ENCODE peak calls at places on chromosome 4, in nine cellular contexts. Z is adrenal gland, E is lung, O is heart left ventricle, B is GM12878, G is tibial nerve, F is astrocyte, Q is tibial artery, C is thoracic aorta. S is an unnamed sample.
A peak's percentile ranks its signal among the peaks of the same experiment; 100 is the strongest.

GRCh38 chr4:11415409-11416070 is 13.2 kb downstream of the HS3ST1 start:
- DNase-seq in Z (no peak), E (no peak), O (no peak), B (no peak), G (no peak), F (no peak), Q (no peak), C (no peak), S (no peak)

GRCh38 chr4:94525993-94526740 is 74.4 kb downstream of the PDLIM5 start:
- DNase-seq in Z (no peak), E (no peak), O (no peak), B (no peak), G (no peak), F (peak; percentile 72), Q (no peak), C (no peak), S (no peak)

GRCh38 chr4:125283702-125284279 is 31.0 kb upstream of the FAT4 start:
- DNase-seq in Z (no peak), E (no peak), O (no peak), B (no peak), G (no peak), F (peak; percentile 10), Q (no peak), C (no peak), S (peak; percentile 18)

GRCh38 chr4:70700712-70701111 is 12.4 kb downstream of the UTP3 start:
- DNase-seq in Z (no peak), E (no peak), O (no peak), B (no peak), G (no peak), F (no peak), Q (no peak), C (no peak), S (no peak)

GRCh38 chr4:40055873-40056721 is 553 bp upstream of the N4BP2 start:
- DNase-seq in Z (peak; percentile 82), E (peak; percentile 71), O (peak; percentile 59), B (no peak), G (peak; percentile 51), F (peak; percentile 88), Q (peak; percentile 60), C (peak; percentile 2), S (peak; percentile 75)

GRCh38 chr4:176981074-176981473 is 188.4 kb upstream of the VEGFC start:
- DNase-seq in Z (no peak), E (no peak), O (no peak), B (no peak), G (no peak), F (no peak), Q (no peak), C (no peak), S (no peak)

GRCh38 chr4:104263100-104263499 is 231.6 kb downstream of the CXXC4 start:
- DNase-seq in Z (no peak), E (no peak), O (no peak), B (no peak), G (no peak), F (no peak), Q (no peak), C (no peak), S (no peak)

GRCh38 chr4:41132055-41132683 is 82.2 kb downstream of the APBB2 start:
- DNase-seq in Z (no peak), E (no peak), O (no peak), B (no peak), G (no peak), F (no peak), Q (no peak), C (no peak), S (no peak)

GRCh38 chr4:74968456-74969164 is 35.7 kb downstream of the PARM1 start:
- DNase-seq in Z (no peak), E (no peak), O (no peak), B (no peak), G (no peak), F (no peak), Q (no peak), C (no peak), S (no peak)

GRCh38 chr4:10461091-10461849 is 4.0 kb upstream of the ZNF518B start:
- DNase-seq in Z (peak; percentile 56), E (peak; percentile 38), O (peak; percentile 35), B (peak; percentile 31), G (peak; percentile 10), F (peak; percentile 18), Q (peak; percentile 31), C (no peak), S (peak; percentile 42)

GRCh38 chr4:27357283-27357682 is 496.6 kb downstream of the STIM2 start:
- DNase-seq in Z (no peak), E (no peak), O (no peak), B (no peak), G (no peak), F (no peak), Q (no peak), C (no peak), S (no peak)

GRCh38 chr4:88283661-88284377 is 542 bp downstream of the PPM1K start:
- DNase-seq in Z (peak; percentile 76), E (peak; percentile 57), O (peak; percentile 70), B (no peak), G (peak; percentile 42), F (peak; percentile 41), Q (peak; percentile 50), C (no peak), S (peak; percentile 70)

GRCh38 chr4:37763831-37764230 is 62.7 kb upstream of the PGM2 start:
- DNase-seq in Z (no peak), E (no peak), O (no peak), B (no peak), G (no peak), F (no peak), Q (no peak), C (no peak), S (no peak)

GRCh38 chr4:123750044-123750443 is 353.4 kb downstream of the SPRY1 start:
- DNase-seq in Z (no peak), E (no peak), O (no peak), B (no peak), G (no peak), F (no peak), Q (no peak), C (no peak), S (no peak)

GRCh38 chr4:121669163-121669550 is 27.6 kb downstream of the ANXA5 start:
- DNase-seq in Z (no peak), E (no peak), O (no peak), B (no peak), G (no peak), F (peak; percentile 71), Q (no peak), C (no peak), S (no peak)

DNA sequence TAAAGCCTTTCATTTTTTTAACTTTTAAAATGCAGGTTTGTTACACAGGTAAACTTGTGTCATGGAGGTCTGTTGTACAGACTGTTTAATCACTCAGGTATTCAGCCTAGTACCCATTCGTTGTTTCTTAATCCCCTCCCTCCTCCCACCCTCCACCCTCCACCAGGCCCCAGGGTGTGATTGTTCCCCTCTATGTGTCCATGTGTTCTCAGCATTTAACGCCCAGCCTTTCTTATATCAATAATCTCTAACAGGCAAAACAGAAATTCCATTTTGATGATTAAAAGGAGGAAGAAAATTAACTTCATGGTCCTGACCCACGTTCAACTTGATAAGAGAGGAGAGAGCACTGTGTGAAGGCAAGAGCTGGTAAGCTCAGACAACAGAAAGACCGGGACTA is 75.1 kb downstream of the TSPAN5 start:
- DNase-seq in Z (no peak), E (no peak), O (no peak), B (no peak), G (no peak), F (no peak), Q (no peak), C (no peak), S (no peak)
- H3K4me1 ChIP-seq in Z (no peaks in the 10 kb centered on the region), E (peaks cover 4% of the 10 kb centered on the region), O (no peaks in the 10 kb centered on the region), B (no peaks in the 10 kb centered on the region), G (peaks cover 7% of the 10 kb centered on the region), F (peaks cover 27% of the 10 kb centered on the region), Q (no peaks in the 10 kb centered on the region), C (no peaks in the 10 kb centered on the region), S (peaks cover 7% of the 10 kb centered on the region)

DNA sequence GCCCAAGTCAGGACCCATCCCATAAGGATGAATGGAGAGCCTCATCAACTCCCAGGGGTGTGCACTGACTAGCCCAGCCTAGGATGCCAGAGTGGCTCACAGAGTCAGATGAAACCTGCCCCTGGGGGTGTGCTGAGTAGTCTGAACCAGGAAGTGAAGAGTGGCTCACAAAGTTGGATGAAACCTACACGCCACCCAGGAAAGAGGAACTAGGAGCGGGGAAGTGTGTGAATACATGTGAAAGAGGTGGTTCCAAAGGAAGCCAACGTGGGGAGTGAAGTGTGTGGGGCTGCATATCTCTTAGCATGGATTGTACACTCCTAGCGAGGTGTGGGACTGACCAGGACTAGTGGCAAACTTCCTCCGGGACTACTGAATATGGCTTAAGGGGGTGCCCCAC is 902.1 kb upstream of the NDST4 start:
- DNase-seq in Z (no peak), E (no peak), O (no peak), B (no peak), G (no peak), F (no peak), Q (no peak), C (no peak), S (no peak)
- H3K9me3 ChIP-seq in Z (no peaks in the 10 kb centered on the region), E (peaks cover 29% of the 10 kb centered on the region), O (peaks cover 17% of the 10 kb centered on the region), B (peaks cover 29% of the 10 kb centered on the region), G (no peaks in the 10 kb centered on the region), F (peaks cover 23% of the 10 kb centered on the region), Q (peaks cover 30% of the 10 kb centered on the region), C (peaks cover 23% of the 10 kb centered on the region), S (peaks cover 8% of the 10 kb centered on the region)

GRCh38 chr4:119297795-119298194 is 24.1 kb downstream of the FABP2 start:
- DNase-seq in Z (no peak), E (no peak), O (no peak), B (no peak), G (no peak), F (no peak), Q (no peak), C (no peak), S (no peak)

GRCh38 chr4:119300388-119301131 is 21.4 kb downstream of the FABP2 start:
- DNase-seq in Z (peak; percentile 97), E (peak; percentile 96), O (peak; percentile 94), B (peak; percentile 80), G (peak; percentile 88), F (peak; percentile 81), Q (peak; percentile 93), C (peak; percentile 87), S (peak; percentile 92)

GRCh38 chr4:119299221-119300071 is 22.5 kb downstream of the FABP2 start:
- DNase-seq in Z (no peak), E (no peak), O (no peak), B (peak; percentile 32), G (no peak), F (peak; percentile 10), Q (no peak), C (no peak), S (peak; percentile 8)

GRCh38 chr4:119302073-119302832 is 19.7 kb downstream of the FABP2 start:
- DNase-seq in Z (no peak), E (no peak), O (no peak), B (no peak), G (peak; percentile 27), F (no peak), Q (no peak), C (no peak), S (no peak)

GRCh38 chr4:119300072-119300387 is 21.9 kb downstream of the FABP2 start:
- DNase-seq in Z (peak; percentile 73), E (peak; percentile 41), O (peak; percentile 50), B (peak; percentile 13), G (peak; percentile 56), F (no peak), Q (peak; percentile 74), C (no peak), S (no peak)
- H3K4me1 ChIP-seq in Z (peaks cover 21% of the 10 kb centered on the region), E (peaks cover 2% of the 10 kb centered on the region), O (peaks cover 15% of the 10 kb centered on the region), B (no peaks in the 10 kb centered on the region), G (peaks cover 23% of the 10 kb centered on the region), F (peaks cover 16% of the 10 kb centered on the region), Q (peaks cover 14% of the 10 kb centered on the region), C (peaks cover 16% of the 10 kb centered on the region), S (peaks cover 14% of the 10 kb centered on the region)

DNA sequence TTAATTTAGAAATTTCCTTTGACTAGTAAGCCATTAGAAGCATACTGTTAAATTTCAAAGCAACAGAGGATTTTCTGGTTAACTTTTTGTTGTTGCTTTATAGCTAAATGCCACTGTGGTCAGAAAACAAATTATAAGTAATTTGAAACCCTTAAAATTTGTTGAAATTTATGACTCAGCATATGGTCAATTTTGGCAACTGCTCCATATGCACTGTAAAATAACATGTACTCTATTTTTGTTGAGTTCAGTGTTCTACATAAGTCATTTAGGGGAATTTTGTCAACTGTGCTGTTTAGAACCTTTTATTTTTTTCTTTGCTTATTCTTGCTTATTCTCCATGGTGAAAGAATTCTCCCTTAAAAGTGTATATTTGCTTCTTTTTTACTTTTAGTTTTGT is 28.6 kb downstream of the SCLT1 start:
- DNase-seq in Z (no peak), E (no peak), O (no peak), B (no peak), G (no peak), F (peak; percentile 73), Q (no peak), C (no peak), S (no peak)
- H3K9me3 ChIP-seq in Z (no peaks in the 10 kb centered on the region), E (peaks cover 19% of the 10 kb centered on the region), O (peaks cover 23% of the 10 kb centered on the region), B (peaks cover 28% of the 10 kb centered on the region), G (peaks cover 2% of the 10 kb centered on the region), F (peaks cover 7% of the 10 kb centered on the region), Q (peaks cover 75% of the 10 kb centered on the region), C (peaks cover 39% of the 10 kb centered on the region), S (peaks cover 13% of the 10 kb centered on the region)

S was measured in SJSA1.